ENCODE peak calls at places on chromosomes 13 and 19, in nine cellular contexts. One of them, this sample, is unnamed.

GRCh38 chr13:99686157-99686572 is 184.9 kb downstream of the TM9SF2 start:
- DNase-seq in Panc1: no peak
- DNase-seq in cardiac fibroblast: peak
- DNase-seq in progenitor cell of endocrine pancreas: no peak
- DNase-seq in fibroblast of lung: peak
- DNase-seq in SK-N-SH: peak
- DNase-seq in lung: no peak
- DNase-seq in fibroblast of the aortic adventitia: peak
- DNase-seq in fibroblast of villous mesenchyme: no peak
- DNase-seq in this sample: no peak

GRCh38 chr19:12365094-12365371 is 450 bp downstream of the ZNF442 start:
- DNase-seq in lung: no peak
- DNase-seq in progenitor cell of endocrine pancreas: no peak
- DNase-seq in cardiac fibroblast: no peak
- DNase-seq in SK-N-SH: peak
- DNase-seq in fibroblast of villous mesenchyme: peak
- DNase-seq in Panc1: no peak
- DNase-seq in fibroblast of the aortic adventitia: peak
- DNase-seq in fibroblast of lung: peak
- DNase-seq in this sample: no peak

GRCh38 chr13:28199089-28199488 is 60.7 kb downstream of the PAN3 start:
- DNase-seq in progenitor cell of endocrine pancreas: no peak
- DNase-seq in Panc1: no peak
- DNase-seq in fibroblast of lung: no peak
- DNase-seq in lung: no peak
- DNase-seq in fibroblast of the aortic adventitia: no peak
- DNase-seq in fibroblast of villous mesenchyme: no peak
- DNase-seq in SK-N-SH: no peak
- DNase-seq in cardiac fibroblast: no peak
- DNase-seq in this sample: no peak

GRCh38 chr13:46633416-46633815 is 80.4 kb downstream of the LRCH1 start:
- DNase-seq in SK-N-SH: no peak
- DNase-seq in Panc1: no peak
- DNase-seq in fibroblast of the aortic adventitia: peak
- DNase-seq in lung: no peak
- DNase-seq in fibroblast of villous mesenchyme: peak
- DNase-seq in progenitor cell of endocrine pancreas: no peak
- DNase-seq in cardiac fibroblast: peak
- DNase-seq in fibroblast of lung: peak
- DNase-seq in this sample: peak

GRCh38 chr13:85665286-85665685 is 133.9 kb downstream of the SLITRK6 start:
- DNase-seq in Panc1: no peak
- DNase-seq in SK-N-SH: no peak
- DNase-seq in cardiac fibroblast: peak
- DNase-seq in progenitor cell of endocrine pancreas: no peak
- DNase-seq in fibroblast of the aortic adventitia: no peak
- DNase-seq in fibroblast of villous mesenchyme: no peak
- DNase-seq in lung: no peak
- DNase-seq in fibroblast of lung: peak
- DNase-seq in this sample: no peak

GRCh38 chr19:24004166-24004565 is 82.8 kb upstream of the ZNF254 start:
- DNase-seq in fibroblast of lung: no peak
- DNase-seq in cardiac fibroblast: no peak
- DNase-seq in fibroblast of the aortic adventitia: no peak
- DNase-seq in progenitor cell of endocrine pancreas: no peak
- DNase-seq in lung: no peak
- DNase-seq in Panc1: no peak
- DNase-seq in SK-N-SH: no peak
- DNase-seq in fibroblast of villous mesenchyme: no peak
- DNase-seq in this sample: no peak

GRCh38 chr19:33125929-33126388 is 6.0 kb upstream of the WDR88 start:
- DNase-seq in Panc1: peak
- DNase-seq in cardiac fibroblast: peak
- DNase-seq in fibroblast of the aortic adventitia: peak
- DNase-seq in progenitor cell of endocrine pancreas: no peak
- DNase-seq in lung: peak
- DNase-seq in fibroblast of lung: peak
- DNase-seq in fibroblast of villous mesenchyme: peak
- DNase-seq in SK-N-SH: peak
- DNase-seq in this sample: peak

GRCh38 chr19:47275866-47276461 is 1.3 kb downstream of the INAFM1 start:
- DNase-seq in lung: no peak
- DNase-seq in progenitor cell of endocrine pancreas: no peak
- DNase-seq in Panc1: no peak
- DNase-seq in fibroblast of villous mesenchyme: peak
- DNase-seq in SK-N-SH: no peak
- DNase-seq in fibroblast of the aortic adventitia: peak
- DNase-seq in fibroblast of lung: peak
- DNase-seq in cardiac fibroblast: peak
- DNase-seq in this sample: no peak

GRCh38 chr19:50720921-50721291 is 1.3 kb upstream of the SHANK1 start:
- DNase-seq in cardiac fibroblast: peak
- DNase-seq in fibroblast of lung: no peak
- DNase-seq in Panc1: no peak
- DNase-seq in fibroblast of the aortic adventitia: peak
- DNase-seq in progenitor cell of endocrine pancreas: no peak
- DNase-seq in lung: no peak
- DNase-seq in fibroblast of villous mesenchyme: peak
- DNase-seq in SK-N-SH: no peak
- DNase-seq in this sample: no peak

GRCh38 chr19:10353793-10354391 is 14.5 kb upstream of the ICAM3 start:
- DNase-seq in fibroblast of villous mesenchyme: peak
- DNase-seq in fibroblast of the aortic adventitia: peak
- DNase-seq in Panc1: no peak
- DNase-seq in progenitor cell of endocrine pancreas: peak
- DNase-seq in lung: no peak
- DNase-seq in fibroblast of lung: peak
- DNase-seq in SK-N-SH: peak
- DNase-seq in cardiac fibroblast: peak
- DNase-seq in this sample: no peak

GRCh38 chr13:99199541-99200432 is 867 bp upstream of the UBAC2 start:
- DNase-seq in fibroblast of villous mesenchyme: peak
- DNase-seq in cardiac fibroblast: peak
- DNase-seq in SK-N-SH: no peak
- DNase-seq in fibroblast of the aortic adventitia: peak
- DNase-seq in progenitor cell of endocrine pancreas: no peak
- DNase-seq in Panc1: no peak
- DNase-seq in lung: no peak
- DNase-seq in fibroblast of lung: peak
- DNase-seq in this sample: no peak

GRCh38 chr19:33675501-33676124 is 53.9 kb downstream of the CHST8 start:
- DNase-seq in lung: no peak
- DNase-seq in fibroblast of villous mesenchyme: no peak
- DNase-seq in fibroblast of the aortic adventitia: no peak
- DNase-seq in progenitor cell of endocrine pancreas: no peak
- DNase-seq in SK-N-SH: no peak
- DNase-seq in cardiac fibroblast: no peak
- DNase-seq in fibroblast of lung: no peak
- DNase-seq in Panc1: no peak
- DNase-seq in this sample: no peak

GRCh38 chr19:12872941-12873890 is 8.0 kb downstream of the DNASE2 start:
- DNase-seq in progenitor cell of endocrine pancreas: no peak
- DNase-seq in SK-N-SH: peak
- DNase-seq in cardiac fibroblast: peak
- DNase-seq in Panc1: no peak
- DNase-seq in fibroblast of villous mesenchyme: peak
- DNase-seq in fibroblast of lung: peak
- DNase-seq in fibroblast of the aortic adventitia: peak
- DNase-seq in lung: peak
- DNase-seq in this sample: no peak

GRCh38 chr13:32216281-32216680 is 98.9 kb downstream of the ZAR1L start:
- DNase-seq in fibroblast of villous mesenchyme: no peak
- DNase-seq in cardiac fibroblast: no peak
- DNase-seq in SK-N-SH: no peak
- DNase-seq in Panc1: no peak
- DNase-seq in lung: no peak
- DNase-seq in progenitor cell of endocrine pancreas: no peak
- DNase-seq in fibroblast of lung: no peak
- DNase-seq in fibroblast of the aortic adventitia: no peak
- DNase-seq in this sample: no peak

GRCh38 chr19:30024091-30024490 is 82.1 kb downstream of the URI1 start:
- DNase-seq in lung: no peak
- DNase-seq in Panc1: no peak
- DNase-seq in fibroblast of villous mesenchyme: no peak
- DNase-seq in fibroblast of the aortic adventitia: no peak
- DNase-seq in cardiac fibroblast: no peak
- DNase-seq in progenitor cell of endocrine pancreas: no peak
- DNase-seq in SK-N-SH: no peak
- DNase-seq in fibroblast of lung: no peak
- DNase-seq in this sample: no peak

GRCh38 chr13:114064516-114065140 is 67.8 kb downstream of the RASA3 start:
- DNase-seq in SK-N-SH: peak
- DNase-seq in progenitor cell of endocrine pancreas: no peak
- DNase-seq in fibroblast of the aortic adventitia: peak
- DNase-seq in fibroblast of lung: peak
- DNase-seq in cardiac fibroblast: peak
- DNase-seq in Panc1: no peak
- DNase-seq in lung: no peak
- DNase-seq in fibroblast of villous mesenchyme: peak
- DNase-seq in this sample: no peak

GRCh38 chr13:82740442-82740841 is 1141.8 kb downstream of the SLITRK1 start:
- DNase-seq in fibroblast of lung: no peak
- DNase-seq in fibroblast of the aortic adventitia: no peak
- DNase-seq in progenitor cell of endocrine pancreas: no peak
- DNase-seq in SK-N-SH: no peak
- DNase-seq in lung: no peak
- DNase-seq in Panc1: no peak
- DNase-seq in fibroblast of villous mesenchyme: no peak
- DNase-seq in cardiac fibroblast: no peak
- DNase-seq in this sample: no peak

GRCh38 chr19:54451331-54451871 is 2.4 kb downstream of the LENG8 start:
- DNase-seq in fibroblast of villous mesenchyme: peak
- DNase-seq in progenitor cell of endocrine pancreas: no peak
- DNase-seq in fibroblast of lung: peak
- DNase-seq in lung: no peak
- DNase-seq in fibroblast of the aortic adventitia: no peak
- DNase-seq in cardiac fibroblast: peak
- DNase-seq in Panc1: no peak
- DNase-seq in SK-N-SH: no peak
- DNase-seq in this sample: no peak

GRCh38 chr19:43664008-43664407 is 6.0 kb downstream of the PLAUR start:
- DNase-seq in SK-N-SH: no peak
- DNase-seq in Panc1: no peak
- DNase-seq in fibroblast of lung: no peak
- DNase-seq in cardiac fibroblast: no peak
- DNase-seq in fibroblast of villous mesenchyme: no peak
- DNase-seq in progenitor cell of endocrine pancreas: no peak
- DNase-seq in fibroblast of the aortic adventitia: no peak
- DNase-seq in lung: no peak
- DNase-seq in this sample: no peak

GRCh38 chr13:92573467-92574057 is 653.0 kb upstream of the GPC6 start:
- DNase-seq in cardiac fibroblast: peak
- DNase-seq in lung: no peak
- DNase-seq in fibroblast of the aortic adventitia: peak
- DNase-seq in fibroblast of lung: peak
- DNase-seq in fibroblast of villous mesenchyme: peak
- DNase-seq in SK-N-SH: peak
- DNase-seq in Panc1: no peak
- DNase-seq in progenitor cell of endocrine pancreas: no peak
- DNase-seq in this sample: peak
- TF ChIP-seq CTCF in cardiac fibroblast: no peak
- TF ChIP-seq CTCF in lung: no peak
- TF ChIP-seq CTCF in fibroblast of the aortic adventitia: peak
- TF ChIP-seq CTCF in fibroblast of lung: no peak
- TF ChIP-seq CTCF in fibroblast of villous mesenchyme: peak
- TF ChIP-seq CTCF in SK-N-SH: peak
- TF ChIP-seq CTCF in Panc1: peak
- TF ChIP-seq CTCF in progenitor cell of endocrine pancreas: peak
- TF ChIP-seq CTCF in this sample: no peak

GRCh38 chr19:20367811-20368294 is 197.7 kb downstream of the ZNF737 start:
- DNase-seq in cardiac fibroblast: no peak
- DNase-seq in fibroblast of villous mesenchyme: no peak
- DNase-seq in fibroblast of lung: no peak
- DNase-seq in progenitor cell of endocrine pancreas: peak
- DNase-seq in lung: no peak
- DNase-seq in SK-N-SH: no peak
- DNase-seq in fibroblast of the aortic adventitia: no peak
- DNase-seq in Panc1: no peak
- DNase-seq in this sample: no peak
- TF ChIP-seq CTCF in cardiac fibroblast: no peak
- TF ChIP-seq CTCF in fibroblast of villous mesenchyme: no peak
- TF ChIP-seq CTCF in fibroblast of lung: no peak
- TF ChIP-seq CTCF in progenitor cell of endocrine pancreas: peak
- TF ChIP-seq CTCF in lung: no peak
- TF ChIP-seq CTCF in SK-N-SH: no peak
- TF ChIP-seq CTCF in fibroblast of the aortic adventitia: no peak
- TF ChIP-seq CTCF in Panc1: no peak
- TF ChIP-seq CTCF in this sample: no peak

DNA sequence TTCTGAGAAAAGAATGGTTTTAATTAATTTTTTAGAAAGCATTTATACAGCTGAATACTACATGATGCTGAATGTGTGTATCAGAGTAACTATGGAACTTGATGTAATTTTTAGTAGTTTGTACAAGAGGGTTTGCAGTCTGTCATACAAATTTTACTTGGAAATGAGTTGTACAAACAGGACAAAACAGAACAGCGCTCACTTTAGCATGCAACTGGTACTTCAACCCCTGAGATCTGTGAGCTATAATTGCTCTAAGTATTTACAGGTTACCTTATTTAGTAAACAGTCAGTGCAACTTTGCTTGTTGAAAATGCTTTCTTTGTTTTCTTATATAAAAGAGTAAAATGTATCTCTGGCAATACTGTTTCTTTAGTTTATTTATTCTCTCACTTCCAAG is 719 bp downstream of the TNFRSF19 start:
- DNase-seq in fibroblast of lung: peak
- DNase-seq in fibroblast of the aortic adventitia: no peak
- DNase-seq in progenitor cell of endocrine pancreas: no peak
- DNase-seq in Panc1: no peak
- DNase-seq in fibroblast of villous mesenchyme: peak
- DNase-seq in lung: no peak
- DNase-seq in SK-N-SH: no peak
- DNase-seq in cardiac fibroblast: peak
- DNase-seq in this sample: no peak
- TF ChIP-seq CTCF in fibroblast of lung: peak
- TF ChIP-seq CTCF in fibroblast of the aortic adventitia: no peak
- TF ChIP-seq CTCF in progenitor cell of endocrine pancreas: peak
- TF ChIP-seq CTCF in Panc1: no peak
- TF ChIP-seq CTCF in fibroblast of villous mesenchyme: no peak
- TF ChIP-seq CTCF in lung: no peak
- TF ChIP-seq CTCF in SK-N-SH: peak
- TF ChIP-seq CTCF in cardiac fibroblast: peak
- TF ChIP-seq CTCF in this sample: peak

GRCh38 chr13:65499251-65499650 is 1730.9 kb downstream of the PCDH9 start:
- DNase-seq in fibroblast of lung: no peak
- DNase-seq in progenitor cell of endocrine pancreas: no peak
- DNase-seq in SK-N-SH: no peak
- DNase-seq in fibroblast of the aortic adventitia: peak
- DNase-seq in Panc1: no peak
- DNase-seq in cardiac fibroblast: no peak
- DNase-seq in fibroblast of villous mesenchyme: no peak
- DNase-seq in lung: no peak
- DNase-seq in this sample: no peak

DNA sequence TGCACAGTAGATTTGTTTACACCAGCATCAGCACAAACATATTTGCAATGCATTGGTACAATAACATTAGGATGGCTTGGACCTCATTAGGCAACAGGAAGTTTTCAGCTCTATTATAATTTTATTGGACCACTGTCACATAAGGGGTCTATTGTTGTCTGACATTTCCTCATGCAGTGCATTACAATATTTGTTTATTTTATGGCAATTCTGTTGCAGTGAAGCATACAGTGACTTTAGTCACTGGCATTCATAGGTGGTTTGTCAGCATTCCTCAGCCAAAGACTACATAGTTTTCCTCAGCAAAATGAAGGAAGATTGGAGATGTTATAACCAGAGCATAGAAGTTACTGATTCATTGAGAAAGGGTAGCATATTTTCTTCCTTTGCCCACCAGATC is 1732.9 kb downstream of the PCDH9 start:
- DNase-seq in cardiac fibroblast: peak
- DNase-seq in fibroblast of lung: peak
- DNase-seq in SK-N-SH: no peak
- DNase-seq in fibroblast of villous mesenchyme: no peak
- DNase-seq in lung: no peak
- DNase-seq in progenitor cell of endocrine pancreas: no peak
- DNase-seq in Panc1: peak
- DNase-seq in fibroblast of the aortic adventitia: no peak
- DNase-seq in this sample: peak
- TF ChIP-seq CTCF in cardiac fibroblast: no peak
- TF ChIP-seq CTCF in fibroblast of lung: no peak
- TF ChIP-seq CTCF in SK-N-SH: no peak
- TF ChIP-seq CTCF in fibroblast of villous mesenchyme: no peak
- TF ChIP-seq CTCF in lung: no peak
- TF ChIP-seq CTCF in progenitor cell of endocrine pancreas: no peak
- TF ChIP-seq CTCF in Panc1: no peak
- TF ChIP-seq CTCF in fibroblast of the aortic adventitia: no peak
- TF ChIP-seq CTCF in this sample: no peak